ENCODE peak calls at places on chromosomes 4 and X, in eight cellular contexts. R, T, H, C, N, M, O and L are unnamed samples.

GRCh38 chr4:624705-625590 is at the start of gene PDE6B:
- DNase-seq in R (no peak), T (peak; percentile 53), H (peak; percentile 70), C (no peak), N (no peak), M (no peak), O (peak; percentile 73), L (no peak)

GRCh38 chr4:139547979-139548378 is 8.0 kb downstream of the SETD7 start:
- DNase-seq in R (no peak), T (no peak), H (no peak), C (no peak), N (no peak), M (no peak), O (no peak), L (no peak)

GRCh38 chrX:115367956-115368355 is 78.4 kb downstream of the LUZP4 start:
- DNase-seq in R (no peak), T (no peak), H (no peak), C (no peak), N (peak; percentile 18), M (no peak), O (no peak), L (no peak)

GRCh38 chrX:150837845-150838244 is 60.6 kb downstream of the CD99L2 start:
- DNase-seq in R (no peak), T (no peak), H (no peak), C (no peak), N (no peak), M (no peak), O (no peak), L (no peak)

GRCh38 chr4:182929296-182929695 is 12.1 kb upstream of the DCTD start:
- DNase-seq in R (no peak), T (no peak), H (no peak), C (no peak), N (no peak), M (no peak), O (no peak), L (peak; percentile 81)

GRCh38 chrX:30570505-30570904 is 7.1 kb downstream of the TASL start:
- DNase-seq in R (no peak), T (no peak), H (no peak), C (no peak), N (peak; percentile 44), M (no peak), O (no peak), L (peak; percentile 39)

GRCh38 chr4:80767944-80768343 is 262.6 kb upstream of the BMP3 start:
- DNase-seq in R (no peak), T (no peak), H (no peak), C (no peak), N (peak; percentile 54), M (no peak), O (no peak), L (no peak)

GRCh38 chr4:109560687-109561452 is 824 bp downstream of the MCUB start:
- DNase-seq in R (no peak), T (peak; percentile 85), H (peak; percentile 24), C (peak; percentile 12), N (peak; percentile 69), M (no peak), O (peak; percentile 9), L (peak; percentile 85)

GRCh38 chrX:57595381-57595811 is 3.6 kb downstream of the ZXDB start:
- DNase-seq in R (no peak), T (no peak), H (no peak), C (no peak), N (peak; percentile 30), M (no peak), O (no peak), L (peak; percentile 84)

GRCh38 chrX:38156838-38157237 is 63.8 kb downstream of the SRPX start:
- DNase-seq in R (no peak), T (no peak), H (no peak), C (no peak), N (no peak), M (no peak), O (no peak), L (no peak)

GRCh38 chr4:184812651-184813181 is 13.1 kb downstream of the ACSL1 start:
- DNase-seq in R (no peak), T (no peak), H (no peak), C (no peak), N (peak; percentile 75), M (no peak), O (no peak), L (peak; percentile 81)

GRCh38 chr4:71524746-71525145 is 185.9 kb downstream of the SLC4A4 start:
- DNase-seq in R (no peak), T (no peak), H (no peak), C (no peak), N (no peak), M (no peak), O (no peak), L (no peak)

GRCh38 chr4:47032405-47033106 is 1.2 kb downstream of the GABRB1 start:
- DNase-seq in R (peak; percentile 50), T (peak; percentile 82), H (peak; percentile 88), C (no peak), N (peak; percentile 25), M (peak; percentile 29), O (peak; percentile 85), L (peak; percentile 54)

GRCh38 chrX:19152762-19153161 is 30.5 kb upstream of the ADGRG2 start:
- DNase-seq in R (no peak), T (no peak), H (no peak), C (no peak), N (peak; percentile 8), M (no peak), O (no peak), L (peak; percentile 9)

GRCh38 chr4:40202474-40202873 is 5.6 kb downstream of the RHOH start:
- DNase-seq in R (no peak), T (no peak), H (no peak), C (no peak), N (no peak), M (no peak), O (no peak), L (no peak)

GRCh38 chrX:153533041-153533565 is 15.7 kb downstream of the ATP2B3 start:
- DNase-seq in R (no peak), T (no peak), H (no peak), C (no peak), N (no peak), M (no peak), O (no peak), L (no peak)

GRCh38 chrX:87392369-87392768 is 125.2 kb upstream of the KLHL4 start:
- DNase-seq in R (no peak), T (no peak), H (peak; percentile 36), C (no peak), N (no peak), M (no peak), O (no peak), L (no peak)

GRCh38 chr4:74559853-74560252 is 114.9 kb downstream of the AREG start:
- DNase-seq in R (no peak), T (no peak), H (no peak), C (no peak), N (no peak), M (no peak), O (no peak), L (no peak)
- TF ChIP-seq CTCF in R (no peak), T (no peak), H (no peak), C (no peak), N (no peak), M (no peak), O (no peak), L (no peak)

DNA sequence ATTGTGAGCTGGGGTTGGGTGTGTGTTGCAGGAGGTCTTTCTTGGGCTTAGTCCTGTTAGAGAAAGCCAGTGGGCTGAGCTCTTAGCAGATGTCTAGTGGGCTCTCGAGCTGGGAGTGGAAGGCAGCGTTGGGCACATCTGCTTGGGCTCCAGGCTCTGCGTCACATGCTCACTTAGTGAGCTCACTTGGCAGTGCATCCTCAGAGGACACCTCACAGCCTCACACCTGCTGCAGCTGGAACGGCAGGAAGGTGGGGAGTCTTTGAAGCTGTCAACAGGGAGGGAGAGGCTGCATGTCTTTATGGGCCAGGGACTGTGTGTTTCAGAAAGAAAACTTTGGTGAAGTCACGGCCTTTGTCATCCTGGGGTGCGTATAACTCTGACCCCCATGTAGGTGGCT is 82.2 kb downstream of the PSAPL1 start:
- DNase-seq in R (no peak), T (no peak), H (no peak), C (no peak), N (no peak), M (no peak), O (no peak), L (no peak)
- TF ChIP-seq CTCF in R (no peak), T (no peak), H (no peak), C (no peak), N (no peak), M (no peak), O (no peak), L (no peak)

GRCh38 chr4:74039065-74039763 is 725 bp upstream of the CXCL3 start:
- DNase-seq in R (no peak), T (no peak), H (no peak), C (no peak), N (no peak), M (no peak), O (no peak), L (peak; percentile 36)

GRCh38 chr4:74042681-74043080 is 4.2 kb upstream of the CXCL3 start:
- DNase-seq in R (no peak), T (no peak), H (no peak), C (no peak), N (no peak), M (no peak), O (no peak), L (no peak)

GRCh38 chr4:74037076-74037475 is 1.4 kb downstream of the CXCL3 start:
- DNase-seq in R (no peak), T (no peak), H (peak; percentile 50), C (no peak), N (no peak), M (no peak), O (no peak), L (no peak)

GRCh38 chr4:74041418-74041817 is 2.9 kb upstream of the CXCL3 start:
- DNase-seq in R (no peak), T (no peak), H (no peak), C (no peak), N (no peak), M (no peak), O (no peak), L (no peak)

DNA sequence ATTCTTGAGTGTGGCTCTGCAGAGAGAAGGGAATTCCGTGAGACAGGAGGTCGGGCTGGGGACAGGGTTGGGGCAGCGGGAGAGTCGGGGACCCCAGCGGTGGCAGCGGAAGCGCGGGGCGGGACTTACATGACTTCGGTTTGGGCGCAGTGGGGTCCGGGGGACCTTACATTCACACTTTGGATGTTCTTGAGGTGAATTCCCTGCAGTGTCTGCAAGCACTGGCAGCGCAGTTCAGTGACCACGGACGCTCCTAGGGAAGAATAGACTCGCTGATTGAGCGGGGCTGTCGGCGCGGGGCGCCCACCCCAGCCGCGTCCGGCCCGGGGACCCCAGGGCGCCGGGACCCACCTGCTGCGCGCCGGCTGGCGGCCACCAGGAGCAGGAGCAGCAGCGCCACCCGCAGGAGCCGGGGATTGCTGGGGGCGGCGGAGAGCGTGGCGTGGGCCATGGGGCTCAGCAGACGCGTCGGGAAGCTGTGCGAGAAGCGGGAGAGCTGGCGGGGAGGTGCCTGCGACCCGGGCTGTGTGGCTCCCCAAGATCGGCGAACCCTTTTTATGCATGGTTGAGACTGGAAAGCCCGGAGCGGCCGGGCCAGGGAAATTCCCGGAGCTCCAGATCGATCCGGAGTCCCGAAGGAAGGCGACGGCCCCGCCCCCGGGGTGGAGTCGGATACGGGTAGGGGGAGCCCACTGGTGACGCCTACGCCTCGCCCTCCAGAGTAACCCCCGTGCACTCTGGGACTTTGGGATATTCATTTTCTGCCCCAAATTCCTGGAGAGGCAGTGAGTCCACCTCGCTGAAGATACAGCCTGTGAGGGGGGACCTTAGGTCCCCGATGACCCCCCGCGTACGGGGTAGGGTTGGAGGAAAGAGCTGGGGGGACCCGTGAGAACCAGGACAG is at the start of gene CXCL3:
- DNase-seq in R (peak; percentile 53), T (peak; percentile 94), H (peak; percentile 84), C (peak; percentile 48), N (peak; percentile 64), M (peak; percentile 79), O (peak; percentile 86), L (peak; percentile 78)
- TF ChIP-seq CTCF in R (no peak), T (peak; percentile 39), H (peak; percentile 57), C (peak; percentile 42), N (peak; percentile 40), M (peak; percentile 31), O (no peak), L (no peak)

GRCh38 chr4:108030332-108030731 is 40.6 kb downstream of the HADH start:
- DNase-seq in R (no peak), T (no peak), H (peak; percentile 76), C (no peak), N (peak; percentile 51), M (no peak), O (peak; percentile 44), L (peak; percentile 76)
- TF ChIP-seq CTCF in R (no peak), T (no peak), H (peak; percentile 71), C (no peak), N (peak; percentile 32), M (no peak), O (peak; percentile 51), L (peak; percentile 66)